ENCODE peak calls at places on chromosomes 11 and 22, in five cellular contexts. B, K, S, V and R are unnamed samples.

GRCh38 chr11:65422633-65423515 is at the start of gene NEAT1:
- DNase-seq in B (peak; percentile 97), K (peak; percentile 99), S (peak; percentile 97), V (peak; percentile 84), R (peak; percentile 99)

GRCh38 chr22:46798366-46799057 is 36.1 kb downstream of the TBC1D22A start:
- DNase-seq in B (peak; percentile 70), K (peak; percentile 56), S (peak; percentile 76), V (peak; percentile 45), R (peak; percentile 78)

GRCh38 chr11:122040476-122040875 is 75.5 kb downstream of the BLID start:
- DNase-seq in B (no peak), K (no peak), S (no peak), V (no peak), R (no peak)

GRCh38 chr22:31193092-31193491 is 19.0 kb upstream of the LIMK2 start:
- DNase-seq in B (no peak), K (no peak), S (no peak), V (no peak), R (no peak)

GRCh38 chr22:20319041-20319744 is 667 bp downstream of the DGCR6L start:
- DNase-seq in B (peak; percentile 44), K (no peak), S (no peak), V (peak; percentile 7), R (no peak)

GRCh38 chr11:127340438-127340837 is 339.9 kb upstream of the KIRREL3 start:
- DNase-seq in B (no peak), K (no peak), S (no peak), V (no peak), R (no peak)

GRCh38 chr22:50044485-50045143 is 13.5 kb downstream of the TTLL8 start:
- DNase-seq in B (no peak), K (no peak), S (no peak), V (no peak), R (no peak)

GRCh38 chr22:48357196-48357595 is 1470.5 kb downstream of the BRD1 start:
- DNase-seq in B (no peak), K (no peak), S (no peak), V (no peak), R (no peak)

GRCh38 chr11:30455025-30455424 is 131.1 kb downstream of the MPPED2 start:
- DNase-seq in B (no peak), K (no peak), S (no peak), V (no peak), R (no peak)

GRCh38 chr11:72573380-72573949 is 100.8 kb downstream of the PDE2A start:
- DNase-seq in B (peak; percentile 43), K (no peak), S (no peak), V (no peak), R (no peak)

GRCh38 chr11:66183581-66184048 is 84.8 kb upstream of the RAB1B start:
- DNase-seq in B (peak; percentile 19), K (no peak), S (no peak), V (peak; percentile 6), R (no peak)

GRCh38 chr11:32328392-32328791 is 106.9 kb downstream of the WT1 start:
- DNase-seq in B (no peak), K (no peak), S (no peak), V (no peak), R (no peak)

GRCh38 chr22:48943567-48944432 is 883.9 kb downstream of the BRD1 start:
- DNase-seq in B (no peak), K (no peak), S (no peak), V (no peak), R (no peak)